ENCODE peak calls at places on chromosomes 6 and 20, in eight cellular contexts. K is NCI-H2029 treated with DMSO at 0.1 percent for 48 hours, W is fibroblast of mammary gland, J is sigmoid colon, V is heart right ventricle, L is NCI-H1694, Z is hypothalamus, P is fibroblast of the conjunctiva. D is an unnamed sample.

GRCh38 chr6:43052842-43053544 is 658 bp downstream of the CUL7 start:
- DNase-seq in K (no peak), W (no peak), J (no peak), V (peak; percentile 31), L (no peak), Z (no peak), P (no peak), D (no peak)

GRCh38 chr6:108133594-108134179 is 32.1 kb upstream of the NR2E1 start:
- DNase-seq in K (peak; percentile 29), W (peak; percentile 57), J (peak; percentile 75), V (peak; percentile 53), L (peak; percentile 18), Z (peak; percentile 72), P (no peak), D (peak; percentile 29)

GRCh38 chr6:16089232-16089843 is 39.5 kb upstream of the MYLIP start:
- DNase-seq in K (no peak), W (peak; percentile 28), J (no peak), V (no peak), L (no peak), Z (no peak), P (peak; percentile 26), D (no peak)

GRCh38 chr6:44072959-44073611 is 54.2 kb downstream of the MRPL14 start:
- DNase-seq in K (no peak), W (peak; percentile 69), J (peak; percentile 90), V (peak; percentile 87), L (no peak), Z (no peak), P (no peak), D (no peak)

GRCh38 chr6:87277123-87277522 is 45.3 kb upstream of the SMIM8 start:
- DNase-seq in K (no peak), W (peak; percentile 39), J (no peak), V (no peak), L (peak; percentile 16), Z (no peak), P (no peak), D (no peak)

GRCh38 chr6:132484680-132485018 is 28.3 kb downstream of the STX7 start:
- DNase-seq in K (no peak), W (no peak), J (no peak), V (no peak), L (no peak), Z (no peak), P (no peak), D (no peak)

GRCh38 chr20:62849431-62849830 is 12.2 kb downstream of the TCFL5 start:
- DNase-seq in K (no peak), W (no peak), J (no peak), V (no peak), L (no peak), Z (peak; percentile 10), P (no peak), D (no peak)

GRCh38 chr6:139533573-139534471 is 159.4 kb upstream of the CITED2 start:
- DNase-seq in K (no peak), W (peak; percentile 91), J (no peak), V (no peak), L (no peak), Z (no peak), P (peak; percentile 67), D (no peak)

GRCh38 chr6:169865346-169866139 is 114.1 kb downstream of the ERMARD start:
- DNase-seq in K (no peak), W (no peak), J (peak; percentile 49), V (no peak), L (no peak), Z (no peak), P (no peak), D (no peak)

GRCh38 chr6:161274488-161274858 is 612 bp upstream of the AGPAT4 start:
- DNase-seq in K (no peak), W (no peak), J (no peak), V (no peak), L (no peak), Z (no peak), P (no peak), D (no peak)

GRCh38 chr6:3318226-3318625 is 59.5 kb downstream of the PSMG4 start:
- DNase-seq in K (no peak), W (no peak), J (peak; percentile 27), V (no peak), L (no peak), Z (no peak), P (no peak), D (no peak)

GRCh38 chr6:11025911-11026635 is 18.0 kb downstream of the ELOVL2 start:
- DNase-seq in K (no peak), W (no peak), J (no peak), V (no peak), L (no peak), Z (no peak), P (no peak), D (no peak)

GRCh38 chr20:34628026-34628425 is 48.9 kb downstream of the PIGU start:
- DNase-seq in K (no peak), W (no peak), J (no peak), V (no peak), L (no peak), Z (no peak), P (no peak), D (no peak)

GRCh38 chr6:88922775-88923548 is 40.5 kb downstream of the RNGTT start:
- DNase-seq in K (no peak), W (peak; percentile 31), J (no peak), V (no peak), L (no peak), Z (no peak), P (no peak), D (no peak)

GRCh38 chr20:45433316-45433715 is 17.4 kb downstream of the PIGT start:
- DNase-seq in K (no peak), W (peak; percentile 63), J (peak; percentile 79), V (peak; percentile 63), L (no peak), Z (peak; percentile 93), P (peak; percentile 29), D (peak; percentile 90)

GRCh38 chr20:31570735-31571617 is 34.1 kb upstream of the ID1 start:
- DNase-seq in K (no peak), W (no peak), J (peak; percentile 76), V (no peak), L (no peak), Z (peak; percentile 88), P (no peak), D (peak; percentile 74)

GRCh38 chr20:58407966-58408557 is 19.0 kb downstream of the VAPB start:
- DNase-seq in K (peak; percentile 14), W (no peak), J (no peak), V (no peak), L (no peak), Z (no peak), P (no peak), D (no peak)

GRCh38 chr6:33755070-33755869 is 8.6 kb upstream of the IP6K3 start:
- DNase-seq in K (peak; percentile 37), W (no peak), J (no peak), V (no peak), L (no peak), Z (no peak), P (no peak), D (no peak)

GRCh38 chr6:156963712-156964700 is 186.8 kb downstream of the ARID1B start:
- DNase-seq in K (no peak), W (peak; percentile 76), J (no peak), V (no peak), L (no peak), Z (peak; percentile 57), P (peak; percentile 36), D (no peak)

GRCh38 chr20:59149678-59150504 is 13.7 kb upstream of the ZNF831 start:
- DNase-seq in K (no peak), W (no peak), J (no peak), V (peak; percentile 43), L (no peak), Z (no peak), P (no peak), D (no peak)

GRCh38 chr6:42532038-42532669 is 31.7 kb upstream of the UBR2 start:
- DNase-seq in K (peak; percentile 9), W (peak; percentile 74), J (no peak), V (no peak), L (peak; percentile 16), Z (peak; percentile 16), P (peak; percentile 54), D (no peak)

GRCh38 chr6:168640738-168641137 is 199.8 kb downstream of the SMOC2 start:
- DNase-seq in K (no peak), W (peak; percentile 10), J (peak; percentile 78), V (no peak), L (no peak), Z (no peak), P (no peak), D (no peak)

GRCh38 chr6:90907931-90908655 is 321.2 kb upstream of the MAP3K7 start:
- DNase-seq in K (no peak), W (no peak), J (no peak), V (no peak), L (no peak), Z (no peak), P (no peak), D (no peak)

GRCh38 chr20:53448426-53448825 is 145.2 kb downstream of the ZNF217 start:
- DNase-seq in K (no peak), W (no peak), J (no peak), V (no peak), L (no peak), Z (no peak), P (no peak), D (no peak)

GRCh38 chr6:108383967-108384366 is 89.1 kb downstream of the AFG1L start:
- DNase-seq in K (no peak), W (no peak), J (no peak), V (no peak), L (no peak), Z (no peak), P (no peak), D (no peak)

GRCh38 chr6:124854338-124854922 is 107.8 kb upstream of the RNF217 start:
- DNase-seq in K (peak; percentile 50), W (no peak), J (no peak), V (no peak), L (no peak), Z (no peak), P (no peak), D (no peak)

GRCh38 chr6:13848553-13849150 is 34.3 kb upstream of the MCUR1 start:
- DNase-seq in K (peak; percentile 88), W (no peak), J (no peak), V (no peak), L (no peak), Z (no peak), P (no peak), D (no peak)

GRCh38 chr6:967666-968065 is 274.7 kb upstream of the EXOC2 start:
- DNase-seq in K (no peak), W (no peak), J (no peak), V (no peak), L (no peak), Z (no peak), P (no peak), D (no peak)

GRCh38 chr6:105522626-105523322 is 119.9 kb upstream of the PREP start:
- DNase-seq in K (no peak), W (peak; percentile 51), J (no peak), V (no peak), L (no peak), Z (no peak), P (no peak), D (no peak)

GRCh38 chr6:20092071-20092566 is 120.2 kb downstream of the MBOAT1 start:
- DNase-seq in K (peak; percentile 83), W (peak; percentile 63), J (no peak), V (no peak), L (peak; percentile 25), Z (peak; percentile 56), P (peak; percentile 28), D (no peak)

GRCh38 chr6:35240838-35241801 is 18.4 kb upstream of the ZNF76 start:
- DNase-seq in K (peak; percentile 33), W (peak; percentile 43), J (peak; percentile 82), V (peak; percentile 77), L (peak; percentile 31), Z (peak; percentile 65), P (peak; percentile 18), D (peak; percentile 46)

GRCh38 chr6:95518630-95519227 is 58.6 kb upstream of the MANEA start:
- DNase-seq in K (peak; percentile 48), W (no peak), J (no peak), V (no peak), L (peak; percentile 5), Z (no peak), P (no peak), D (no peak)

GRCh38 chr20:40787922-40788321 is 98.9 kb upstream of the MAFB start:
- DNase-seq in K (no peak), W (no peak), J (no peak), V (no peak), L (no peak), Z (no peak), P (no peak), D (no peak)

D was measured in nucleus accumbens.